ENCODE peak calls at places on chromosomes 16 and 17, in eight cellular contexts. L is endodermal cell; P is CD8-positive, alpha-beta T cell; H is heart right ventricle; T is mucosa of descending colon; F is astrocyte; R is cardiac fibroblast; J is colonic mucosa. E is an unnamed sample.

GRCh38 chr16:65121870-65122723 is at the start of gene CDH11:
- DNase-seq in J (peak; percentile 37), L (peak; percentile 84), F (peak; percentile 82), R (peak; percentile 76), P (no peak), T (no peak), H (peak; percentile 53), E (peak; percentile 73)

GRCh38 chr16:79758615-79759346 is 158.2 kb upstream of the MAF start:
- DNase-seq in J (no peak), L (no peak), R (no peak), T (no peak), P (no peak), F (no peak), H (no peak), E (peak; percentile 74)

GRCh38 chr16:19645557-19645981 is 72.5 kb downstream of the KNOP1 start:
- DNase-seq in J (peak; percentile 21), T (peak; percentile 3), R (peak; percentile 52), L (no peak), H (peak; percentile 77), F (peak; percentile 15), P (no peak), E (no peak)

GRCh38 chr16:69186642-69187386 is at the start of gene SNTB2:
- DNase-seq in P (peak; percentile 85), R (peak; percentile 85), L (peak; percentile 97), J (peak; percentile 98), F (peak; percentile 69), H (peak; percentile 92), T (peak; percentile 98), E (peak; percentile 91)

GRCh38 chr17:60525347-60525623 is 757 bp downstream of the APPBP2 start:
- DNase-seq in T (peak; percentile 44), J (peak; percentile 44), P (no peak), L (no peak), R (no peak), H (peak; percentile 29), F (peak; percentile 12), E (peak; percentile 19)

GRCh38 chr17:76262732-76263344 is 2.3 kb upstream of the UBALD2 start:
- DNase-seq in J (peak; percentile 82), F (peak; percentile 14), R (no peak), L (peak; percentile 53), H (no peak), T (peak; percentile 83), P (no peak), E (peak; percentile 71)

GRCh38 chr16:53944026-53944425 is 240.1 kb downstream of the FTO start:
- DNase-seq in F (no peak), T (no peak), L (no peak), H (no peak), J (no peak), P (no peak), R (no peak), E (peak; percentile 76)

GRCh38 chr17:10295728-10296343 is 77.0 kb downstream of the MYH13 start:
- DNase-seq in J (peak; percentile 64), F (no peak), R (peak; percentile 67), L (peak; percentile 94), P (peak; percentile 30), H (peak; percentile 40), T (peak; percentile 45), E (peak; percentile 6)

GRCh38 chr16:88941051-88941932 is 35.7 kb downstream of the CBFA2T3 start:
- DNase-seq in R (no peak), J (no peak), F (no peak), L (peak; percentile 64), H (peak; percentile 44), P (no peak), T (no peak), E (no peak)

GRCh38 chr17:57273471-57273870 is 17.1 kb downstream of the MSI2 start:
- DNase-seq in J (no peak), F (no peak), P (no peak), H (no peak), L (no peak), R (no peak), T (no peak), E (peak; percentile 59)
- H3K4me3 ChIP-seq in J (no peak overlapping the region), F (no peak overlapping the region), P (no peak overlapping the region), H (no peak overlapping the region), L (no peak overlapping the region), R (no peak overlapping the region), T (no peak overlapping the region), E (no peak overlapping the region)

DNA sequence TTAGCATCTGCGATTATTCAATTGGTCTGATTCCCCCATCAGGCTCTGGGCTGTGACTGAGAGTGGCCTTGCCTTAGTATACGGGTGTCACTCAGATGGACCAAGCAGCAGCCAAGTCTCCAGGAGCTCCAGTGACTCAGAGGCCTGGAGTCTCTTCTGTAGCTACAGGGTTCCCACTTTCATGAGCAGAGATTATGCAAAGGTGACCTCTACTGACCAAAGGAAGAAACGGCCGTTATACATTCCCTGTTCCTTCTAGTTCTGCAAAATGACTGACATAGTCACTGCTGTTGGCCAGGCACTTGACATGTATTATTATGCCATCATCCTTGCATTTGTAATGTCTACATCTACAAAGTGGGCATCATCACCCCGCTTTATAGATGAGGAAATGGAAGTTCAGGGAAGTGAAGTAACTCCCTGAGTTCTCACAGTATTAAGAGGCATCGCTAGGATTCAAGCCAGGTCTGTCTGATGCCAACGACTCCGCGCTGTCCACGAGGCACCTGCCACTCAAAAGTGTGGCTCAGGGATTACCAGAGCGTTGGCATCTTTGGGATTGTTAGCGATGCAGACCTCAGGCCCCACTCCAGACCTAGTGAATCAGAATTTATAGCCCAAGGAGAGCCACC is 23.3 kb downstream of the SLC38A7 start:
- DNase-seq in H (peak; percentile 49), L (peak; percentile 81), P (peak; percentile 11), J (peak; percentile 49), R (peak; percentile 93), T (peak; percentile 58), F (peak; percentile 77), E (peak; percentile 87)
- TF ChIP-seq CTCF in H (peak; percentile 58), L (peak; percentile 82), P (no peak), J (peak; percentile 51), R (peak; percentile 69), T (no peak), F (peak; percentile 68), E (peak; percentile 77)

GRCh38 chr17:3958200-3958599 is 6.0 kb downstream of the ATP2A3 start:
- DNase-seq in F (no peak), P (no peak), R (no peak), T (no peak), J (no peak), L (no peak), H (no peak), E (no peak)

GRCh38 chr17:3961564-3962047 is 2.6 kb downstream of the ATP2A3 start:
- DNase-seq in P (peak; percentile 47), H (no peak), L (no peak), J (peak; percentile 74), T (peak; percentile 60), F (no peak), R (no peak), E (no peak)

GRCh38 chr17:3960764-3961163 is 3.5 kb downstream of the ATP2A3 start:
- DNase-seq in L (no peak), R (peak; percentile 27), F (peak; percentile 34), P (no peak), J (peak; percentile 67), T (peak; percentile 58), H (no peak), E (no peak)

GRCh38 chr17:3959295-3959899 is 4.8 kb downstream of the ATP2A3 start:
- DNase-seq in J (peak; percentile 88), H (no peak), R (peak; percentile 69), F (peak; percentile 53), L (peak; percentile 64), T (peak; percentile 82), P (no peak), E (peak; percentile 66)

GRCh38 chr17:3959921-3960601 is 4.2 kb downstream of the ATP2A3 start:
- DNase-seq in L (no peak), F (no peak), R (no peak), T (peak; percentile 32), P (no peak), H (no peak), J (no peak), E (no peak)
- H3K4me3 ChIP-seq in L (no peak overlapping the region), F (no peak overlapping the region), R (no peak overlapping the region), T (no peak overlapping the region), P (no peak overlapping the region), H (no peak overlapping the region), J (no peak overlapping the region), E (no peak overlapping the region)

GRCh38 chr17:17887752-17888304 is 51.0 kb upstream of the SREBF1 start:
- DNase-seq in T (no peak), P (no peak), H (no peak), F (no peak), J (no peak), L (peak; percentile 42), R (no peak), E (no peak)

GRCh38 chr17:17888371-17888770 is 51.6 kb upstream of the SREBF1 start:
- DNase-seq in T (no peak), P (no peak), F (no peak), J (no peak), R (no peak), H (peak; percentile 57), L (no peak), E (no peak)

GRCh38 chr17:17886747-17887146 is 50.0 kb upstream of the SREBF1 start:
- DNase-seq in R (no peak), T (no peak), L (peak; percentile 42), J (no peak), P (no peak), H (no peak), F (no peak), E (no peak)

GRCh38 chr17:17889922-17890321 is 53.1 kb upstream of the SREBF1 start:
- DNase-seq in L (no peak), T (no peak), P (no peak), H (no peak), F (no peak), J (no peak), R (no peak), E (no peak)

GRCh38 chr17:17888821-17889220 is 52.0 kb upstream of the SREBF1 start:
- DNase-seq in L (peak; percentile 84), R (no peak), T (no peak), H (no peak), F (no peak), P (no peak), J (no peak), E (no peak)
- TF ChIP-seq CTCF in L (peak; percentile 68), R (peak; percentile 21), T (no peak), H (no peak), F (peak; percentile 8), P (no peak), J (no peak), E (no peak)

DNA sequence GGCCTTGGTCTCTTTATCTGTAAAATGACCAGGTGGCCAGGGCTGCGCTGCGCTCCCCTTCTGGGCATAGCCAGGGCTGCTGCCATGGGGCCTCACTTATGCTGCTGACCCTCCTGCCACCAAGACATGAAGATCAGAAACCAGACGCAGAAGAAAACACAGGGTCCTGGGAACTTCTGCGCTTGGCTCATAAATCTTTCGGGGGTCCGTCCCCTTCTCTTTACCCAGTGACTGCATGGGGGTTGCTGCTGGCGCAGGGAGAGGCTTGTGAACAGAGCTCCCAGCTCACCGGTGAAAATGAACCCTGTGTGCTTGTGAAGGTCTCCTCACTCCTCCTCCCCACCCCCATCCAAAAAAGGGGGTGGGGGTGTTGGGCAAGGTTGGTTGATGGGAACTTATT is 5.7 kb upstream of the FOXL1 start:
- DNase-seq in H (no peak), P (no peak), F (no peak), T (no peak), L (no peak), R (no peak), J (no peak), E (no peak)
- H3K4me3 ChIP-seq in H (no peak overlapping the region), P (no peak overlapping the region), F (peak overlapping the region; percentile 97), T (no peak overlapping the region), L (no peak overlapping the region), R (no peak overlapping the region), J (no peak overlapping the region), E (no peak overlapping the region)